ENCODE peak calls at places on chromosomes 5 and 9, in ten cellular contexts. One of them, this sample, is unnamed.

GRCh38 chr5:39462211-39462610 is 37.4 kb upstream of the DAB2 start:
- DNase-seq in stimulated activated CD8-positive, alpha-beta memory T cell treated with anti-CD3 and anti-CD28 coated beads, Interleukin-12 subunit alpha, Interleukin-12 subunit beta, amount 100 ng/mL, for 1 hour: no peak
- DNase-seq in NCI-H226: no peak
- DNase-seq in HT-29: no peak
- DNase-seq in fibroblast of lung: no peak
- DNase-seq in Right ventricle myocardium superior: no peak
- DNase-seq in activated gamma-delta T cell treated with anti-CD3 and anti-CD28 coated beads, Interleukin-2, amount 50 U/mL, for 16 hours: no peak
- DNase-seq in stimulated activated CD4-positive, alpha-beta T cell treated with anti-CD3 and anti-CD28 coated beads, Interleukin-12 subunit alpha, Interleukin-12 subunit beta, amount 100 ng/mL, for 4 hours: no peak
- DNase-seq in adrenal gland: no peak
- DNase-seq in activated T-cell treated with anti-CD3 and anti-CD28 coated beads for 4 hours: no peak
- DNase-seq in this sample: no peak

GRCh38 chr9:3700772-3701171 is 175.0 kb upstream of the RFX3 start:
- DNase-seq in stimulated activated CD4-positive, alpha-beta T cell treated with anti-CD3 and anti-CD28 coated beads, Interleukin-12 subunit alpha, Interleukin-12 subunit beta, amount 100 ng/mL, for 4 hours: no peak
- DNase-seq in Right ventricle myocardium superior: no peak
- DNase-seq in fibroblast of lung: no peak
- DNase-seq in activated gamma-delta T cell treated with anti-CD3 and anti-CD28 coated beads, Interleukin-2, amount 50 U/mL, for 16 hours: no peak
- DNase-seq in activated T-cell treated with anti-CD3 and anti-CD28 coated beads for 4 hours: no peak
- DNase-seq in NCI-H226: no peak
- DNase-seq in adrenal gland: no peak
- DNase-seq in HT-29: no peak
- DNase-seq in stimulated activated CD8-positive, alpha-beta memory T cell treated with anti-CD3 and anti-CD28 coated beads, Interleukin-12 subunit alpha, Interleukin-12 subunit beta, amount 100 ng/mL, for 1 hour: no peak
- DNase-seq in this sample: no peak

GRCh38 chr9:126217797-126218196 is 108.8 kb upstream of the MVB12B start:
- DNase-seq in activated gamma-delta T cell treated with anti-CD3 and anti-CD28 coated beads, Interleukin-2, amount 50 U/mL, for 16 hours: no peak
- DNase-seq in stimulated activated CD4-positive, alpha-beta T cell treated with anti-CD3 and anti-CD28 coated beads, Interleukin-12 subunit alpha, Interleukin-12 subunit beta, amount 100 ng/mL, for 4 hours: no peak
- DNase-seq in Right ventricle myocardium superior: no peak
- DNase-seq in fibroblast of lung: no peak
- DNase-seq in HT-29: no peak
- DNase-seq in stimulated activated CD8-positive, alpha-beta memory T cell treated with anti-CD3 and anti-CD28 coated beads, Interleukin-12 subunit alpha, Interleukin-12 subunit beta, amount 100 ng/mL, for 1 hour: no peak
- DNase-seq in adrenal gland: no peak
- DNase-seq in NCI-H226: no peak
- DNase-seq in activated T-cell treated with anti-CD3 and anti-CD28 coated beads for 4 hours: no peak
- DNase-seq in this sample: no peak

GRCh38 chr9:79220666-79221065 is 351.1 kb upstream of the TLE4 start:
- DNase-seq in NCI-H226: peak; percentile 52
- DNase-seq in HT-29: no peak
- DNase-seq in stimulated activated CD8-positive, alpha-beta memory T cell treated with anti-CD3 and anti-CD28 coated beads, Interleukin-12 subunit alpha, Interleukin-12 subunit beta, amount 100 ng/mL, for 1 hour: no peak
- DNase-seq in activated T-cell treated with anti-CD3 and anti-CD28 coated beads for 4 hours: no peak
- DNase-seq in activated gamma-delta T cell treated with anti-CD3 and anti-CD28 coated beads, Interleukin-2, amount 50 U/mL, for 16 hours: no peak
- DNase-seq in adrenal gland: no peak
- DNase-seq in Right ventricle myocardium superior: no peak
- DNase-seq in stimulated activated CD4-positive, alpha-beta T cell treated with anti-CD3 and anti-CD28 coated beads, Interleukin-12 subunit alpha, Interleukin-12 subunit beta, amount 100 ng/mL, for 4 hours: no peak
- DNase-seq in fibroblast of lung: peak; percentile 87
- DNase-seq in this sample: no peak

GRCh38 chr9:89418882-89419641 is 78.9 kb downstream of the SEMA4D start:
- DNase-seq in NCI-H226: no peak
- DNase-seq in activated T-cell treated with anti-CD3 and anti-CD28 coated beads for 4 hours: peak; percentile 63
- DNase-seq in HT-29: no peak
- DNase-seq in fibroblast of lung: no peak
- DNase-seq in Right ventricle myocardium superior: no peak
- DNase-seq in activated gamma-delta T cell treated with anti-CD3 and anti-CD28 coated beads, Interleukin-2, amount 50 U/mL, for 16 hours: peak; percentile 70
- DNase-seq in stimulated activated CD4-positive, alpha-beta T cell treated with anti-CD3 and anti-CD28 coated beads, Interleukin-12 subunit alpha, Interleukin-12 subunit beta, amount 100 ng/mL, for 4 hours: peak; percentile 54
- DNase-seq in adrenal gland: no peak
- DNase-seq in stimulated activated CD8-positive, alpha-beta memory T cell treated with anti-CD3 and anti-CD28 coated beads, Interleukin-12 subunit alpha, Interleukin-12 subunit beta, amount 100 ng/mL, for 1 hour: peak; percentile 61
- DNase-seq in this sample: no peak

GRCh38 chr5:88827997-88828396 is 55.0 kb downstream of the MEF2C start:
- DNase-seq in stimulated activated CD4-positive, alpha-beta T cell treated with anti-CD3 and anti-CD28 coated beads, Interleukin-12 subunit alpha, Interleukin-12 subunit beta, amount 100 ng/mL, for 4 hours: no peak
- DNase-seq in adrenal gland: no peak
- DNase-seq in fibroblast of lung: peak; percentile 33
- DNase-seq in stimulated activated CD8-positive, alpha-beta memory T cell treated with anti-CD3 and anti-CD28 coated beads, Interleukin-12 subunit alpha, Interleukin-12 subunit beta, amount 100 ng/mL, for 1 hour: no peak
- DNase-seq in activated T-cell treated with anti-CD3 and anti-CD28 coated beads for 4 hours: no peak
- DNase-seq in HT-29: peak; percentile 24
- DNase-seq in activated gamma-delta T cell treated with anti-CD3 and anti-CD28 coated beads, Interleukin-2, amount 50 U/mL, for 16 hours: no peak
- DNase-seq in Right ventricle myocardium superior: no peak
- DNase-seq in NCI-H226: no peak
- DNase-seq in this sample: no peak

GRCh38 chr9:69326261-69326660 is 1.2 kb downstream of the ENTREP1 start:
- DNase-seq in HT-29: no peak
- DNase-seq in NCI-H226: no peak
- DNase-seq in stimulated activated CD8-positive, alpha-beta memory T cell treated with anti-CD3 and anti-CD28 coated beads, Interleukin-12 subunit alpha, Interleukin-12 subunit beta, amount 100 ng/mL, for 1 hour: no peak
- DNase-seq in stimulated activated CD4-positive, alpha-beta T cell treated with anti-CD3 and anti-CD28 coated beads, Interleukin-12 subunit alpha, Interleukin-12 subunit beta, amount 100 ng/mL, for 4 hours: no peak
- DNase-seq in activated gamma-delta T cell treated with anti-CD3 and anti-CD28 coated beads, Interleukin-2, amount 50 U/mL, for 16 hours: no peak
- DNase-seq in fibroblast of lung: no peak
- DNase-seq in activated T-cell treated with anti-CD3 and anti-CD28 coated beads for 4 hours: no peak
- DNase-seq in Right ventricle myocardium superior: no peak
- DNase-seq in adrenal gland: peak; percentile 26
- DNase-seq in this sample: no peak

GRCh38 chr5:139117342-139117884 is 80.8 kb downstream of the SIL1 start:
- DNase-seq in stimulated activated CD8-positive, alpha-beta memory T cell treated with anti-CD3 and anti-CD28 coated beads, Interleukin-12 subunit alpha, Interleukin-12 subunit beta, amount 100 ng/mL, for 1 hour: no peak
- DNase-seq in fibroblast of lung: no peak
- DNase-seq in adrenal gland: no peak
- DNase-seq in activated gamma-delta T cell treated with anti-CD3 and anti-CD28 coated beads, Interleukin-2, amount 50 U/mL, for 16 hours: no peak
- DNase-seq in HT-29: no peak
- DNase-seq in NCI-H226: no peak
- DNase-seq in stimulated activated CD4-positive, alpha-beta T cell treated with anti-CD3 and anti-CD28 coated beads, Interleukin-12 subunit alpha, Interleukin-12 subunit beta, amount 100 ng/mL, for 4 hours: no peak
- DNase-seq in activated T-cell treated with anti-CD3 and anti-CD28 coated beads for 4 hours: no peak
- DNase-seq in Right ventricle myocardium superior: no peak
- DNase-seq in this sample: no peak

GRCh38 chr9:86763795-86764194 is 183.5 kb downstream of the GAS1 start:
- DNase-seq in stimulated activated CD8-positive, alpha-beta memory T cell treated with anti-CD3 and anti-CD28 coated beads, Interleukin-12 subunit alpha, Interleukin-12 subunit beta, amount 100 ng/mL, for 1 hour: no peak
- DNase-seq in NCI-H226: no peak
- DNase-seq in activated T-cell treated with anti-CD3 and anti-CD28 coated beads for 4 hours: no peak
- DNase-seq in HT-29: no peak
- DNase-seq in fibroblast of lung: no peak
- DNase-seq in stimulated activated CD4-positive, alpha-beta T cell treated with anti-CD3 and anti-CD28 coated beads, Interleukin-12 subunit alpha, Interleukin-12 subunit beta, amount 100 ng/mL, for 4 hours: no peak
- DNase-seq in activated gamma-delta T cell treated with anti-CD3 and anti-CD28 coated beads, Interleukin-2, amount 50 U/mL, for 16 hours: no peak
- DNase-seq in Right ventricle myocardium superior: no peak
- DNase-seq in adrenal gland: no peak
- DNase-seq in this sample: no peak

GRCh38 chr9:93625000-93625399 is 48.6 kb downstream of the PHF2 start:
- DNase-seq in activated T-cell treated with anti-CD3 and anti-CD28 coated beads for 4 hours: no peak
- DNase-seq in stimulated activated CD4-positive, alpha-beta T cell treated with anti-CD3 and anti-CD28 coated beads, Interleukin-12 subunit alpha, Interleukin-12 subunit beta, amount 100 ng/mL, for 4 hours: no peak
- DNase-seq in fibroblast of lung: no peak
- DNase-seq in Right ventricle myocardium superior: no peak
- DNase-seq in activated gamma-delta T cell treated with anti-CD3 and anti-CD28 coated beads, Interleukin-2, amount 50 U/mL, for 16 hours: no peak
- DNase-seq in NCI-H226: peak; percentile 29
- DNase-seq in adrenal gland: no peak
- DNase-seq in HT-29: no peak
- DNase-seq in stimulated activated CD8-positive, alpha-beta memory T cell treated with anti-CD3 and anti-CD28 coated beads, Interleukin-12 subunit alpha, Interleukin-12 subunit beta, amount 100 ng/mL, for 1 hour: no peak
- DNase-seq in this sample: no peak

GRCh38 chr9:128862401-128862851 is 19.3 kb downstream of the KYAT1 start:
- DNase-seq in Right ventricle myocardium superior: peak; percentile 53
- DNase-seq in NCI-H226: no peak
- DNase-seq in activated T-cell treated with anti-CD3 and anti-CD28 coated beads for 4 hours: no peak
- DNase-seq in activated gamma-delta T cell treated with anti-CD3 and anti-CD28 coated beads, Interleukin-2, amount 50 U/mL, for 16 hours: no peak
- DNase-seq in adrenal gland: no peak
- DNase-seq in fibroblast of lung: no peak
- DNase-seq in stimulated activated CD4-positive, alpha-beta T cell treated with anti-CD3 and anti-CD28 coated beads, Interleukin-12 subunit alpha, Interleukin-12 subunit beta, amount 100 ng/mL, for 4 hours: no peak
- DNase-seq in stimulated activated CD8-positive, alpha-beta memory T cell treated with anti-CD3 and anti-CD28 coated beads, Interleukin-12 subunit alpha, Interleukin-12 subunit beta, amount 100 ng/mL, for 1 hour: no peak
- DNase-seq in HT-29: no peak
- DNase-seq in this sample: no peak

GRCh38 chr5:9715891-9716335 is 85.8 kb upstream of the TAS2R1 start:
- DNase-seq in fibroblast of lung: peak; percentile 40
- DNase-seq in activated T-cell treated with anti-CD3 and anti-CD28 coated beads for 4 hours: no peak
- DNase-seq in HT-29: no peak
- DNase-seq in stimulated activated CD8-positive, alpha-beta memory T cell treated with anti-CD3 and anti-CD28 coated beads, Interleukin-12 subunit alpha, Interleukin-12 subunit beta, amount 100 ng/mL, for 1 hour: no peak
- DNase-seq in NCI-H226: no peak
- DNase-seq in stimulated activated CD4-positive, alpha-beta T cell treated with anti-CD3 and anti-CD28 coated beads, Interleukin-12 subunit alpha, Interleukin-12 subunit beta, amount 100 ng/mL, for 4 hours: no peak
- DNase-seq in activated gamma-delta T cell treated with anti-CD3 and anti-CD28 coated beads, Interleukin-2, amount 50 U/mL, for 16 hours: no peak
- DNase-seq in Right ventricle myocardium superior: no peak
- DNase-seq in adrenal gland: no peak
- DNase-seq in this sample: no peak

GRCh38 chr5:99088309-99088708 is 159.5 kb upstream of the CHD1 start:
- DNase-seq in NCI-H226: no peak
- DNase-seq in Right ventricle myocardium superior: no peak
- DNase-seq in stimulated activated CD8-positive, alpha-beta memory T cell treated with anti-CD3 and anti-CD28 coated beads, Interleukin-12 subunit alpha, Interleukin-12 subunit beta, amount 100 ng/mL, for 1 hour: no peak
- DNase-seq in activated T-cell treated with anti-CD3 and anti-CD28 coated beads for 4 hours: no peak
- DNase-seq in activated gamma-delta T cell treated with anti-CD3 and anti-CD28 coated beads, Interleukin-2, amount 50 U/mL, for 16 hours: no peak
- DNase-seq in adrenal gland: no peak
- DNase-seq in HT-29: no peak
- DNase-seq in stimulated activated CD4-positive, alpha-beta T cell treated with anti-CD3 and anti-CD28 coated beads, Interleukin-12 subunit alpha, Interleukin-12 subunit beta, amount 100 ng/mL, for 4 hours: no peak
- DNase-seq in fibroblast of lung: peak; percentile 50
- DNase-seq in this sample: no peak

GRCh38 chr9:110886832-110887231 is 151.4 kb downstream of the LPAR1 start:
- DNase-seq in stimulated activated CD8-positive, alpha-beta memory T cell treated with anti-CD3 and anti-CD28 coated beads, Interleukin-12 subunit alpha, Interleukin-12 subunit beta, amount 100 ng/mL, for 1 hour: no peak
- DNase-seq in adrenal gland: no peak
- DNase-seq in HT-29: no peak
- DNase-seq in fibroblast of lung: peak; percentile 19
- DNase-seq in activated T-cell treated with anti-CD3 and anti-CD28 coated beads for 4 hours: no peak
- DNase-seq in stimulated activated CD4-positive, alpha-beta T cell treated with anti-CD3 and anti-CD28 coated beads, Interleukin-12 subunit alpha, Interleukin-12 subunit beta, amount 100 ng/mL, for 4 hours: no peak
- DNase-seq in NCI-H226: no peak
- DNase-seq in activated gamma-delta T cell treated with anti-CD3 and anti-CD28 coated beads, Interleukin-2, amount 50 U/mL, for 16 hours: no peak
- DNase-seq in Right ventricle myocardium superior: no peak
- DNase-seq in this sample: no peak

GRCh38 chr9:107249131-107249533 is 33.9 kb upstream of the RAD23B start:
- DNase-seq in Right ventricle myocardium superior: no peak
- DNase-seq in adrenal gland: no peak
- DNase-seq in activated T-cell treated with anti-CD3 and anti-CD28 coated beads for 4 hours: no peak
- DNase-seq in fibroblast of lung: peak; percentile 31
- DNase-seq in stimulated activated CD4-positive, alpha-beta T cell treated with anti-CD3 and anti-CD28 coated beads, Interleukin-12 subunit alpha, Interleukin-12 subunit beta, amount 100 ng/mL, for 4 hours: no peak
- DNase-seq in activated gamma-delta T cell treated with anti-CD3 and anti-CD28 coated beads, Interleukin-2, amount 50 U/mL, for 16 hours: no peak
- DNase-seq in stimulated activated CD8-positive, alpha-beta memory T cell treated with anti-CD3 and anti-CD28 coated beads, Interleukin-12 subunit alpha, Interleukin-12 subunit beta, amount 100 ng/mL, for 1 hour: no peak
- DNase-seq in HT-29: no peak
- DNase-seq in NCI-H226: no peak
- DNase-seq in this sample: peak; percentile 20

GRCh38 chr9:95189230-95190098 is 128.0 kb downstream of the FANCC start:
- DNase-seq in HT-29: no peak
- DNase-seq in Right ventricle myocardium superior: no peak
- DNase-seq in NCI-H226: no peak
- DNase-seq in stimulated activated CD8-positive, alpha-beta memory T cell treated with anti-CD3 and anti-CD28 coated beads, Interleukin-12 subunit alpha, Interleukin-12 subunit beta, amount 100 ng/mL, for 1 hour: no peak
- DNase-seq in stimulated activated CD4-positive, alpha-beta T cell treated with anti-CD3 and anti-CD28 coated beads, Interleukin-12 subunit alpha, Interleukin-12 subunit beta, amount 100 ng/mL, for 4 hours: no peak
- DNase-seq in fibroblast of lung: peak; percentile 86
- DNase-seq in activated gamma-delta T cell treated with anti-CD3 and anti-CD28 coated beads, Interleukin-2, amount 50 U/mL, for 16 hours: no peak
- DNase-seq in adrenal gland: peak; percentile 35
- DNase-seq in activated T-cell treated with anti-CD3 and anti-CD28 coated beads for 4 hours: no peak
- DNase-seq in this sample: no peak

GRCh38 chr5:87300744-87301143 is 33.1 kb downstream of the RASA1 start:
- DNase-seq in activated gamma-delta T cell treated with anti-CD3 and anti-CD28 coated beads, Interleukin-2, amount 50 U/mL, for 16 hours: peak; percentile 19
- DNase-seq in adrenal gland: peak; percentile 70
- DNase-seq in fibroblast of lung: peak; percentile 96
- DNase-seq in NCI-H226: peak; percentile 95
- DNase-seq in stimulated activated CD4-positive, alpha-beta T cell treated with anti-CD3 and anti-CD28 coated beads, Interleukin-12 subunit alpha, Interleukin-12 subunit beta, amount 100 ng/mL, for 4 hours: peak; percentile 12
- DNase-seq in activated T-cell treated with anti-CD3 and anti-CD28 coated beads for 4 hours: peak; percentile 33
- DNase-seq in stimulated activated CD8-positive, alpha-beta memory T cell treated with anti-CD3 and anti-CD28 coated beads, Interleukin-12 subunit alpha, Interleukin-12 subunit beta, amount 100 ng/mL, for 1 hour: peak; percentile 7
- DNase-seq in HT-29: peak; percentile 57
- DNase-seq in Right ventricle myocardium superior: no peak
- DNase-seq in this sample: peak; percentile 69

GRCh38 chr9:127938298-127938690 is 640 bp upstream of the DPM2 start:
- DNase-seq in stimulated activated CD8-positive, alpha-beta memory T cell treated with anti-CD3 and anti-CD28 coated beads, Interleukin-12 subunit alpha, Interleukin-12 subunit beta, amount 100 ng/mL, for 1 hour: no peak
- DNase-seq in adrenal gland: peak; percentile 68
- DNase-seq in NCI-H226: no peak
- DNase-seq in activated T-cell treated with anti-CD3 and anti-CD28 coated beads for 4 hours: no peak
- DNase-seq in Right ventricle myocardium superior: no peak
- DNase-seq in fibroblast of lung: no peak
- DNase-seq in activated gamma-delta T cell treated with anti-CD3 and anti-CD28 coated beads, Interleukin-2, amount 50 U/mL, for 16 hours: no peak
- DNase-seq in stimulated activated CD4-positive, alpha-beta T cell treated with anti-CD3 and anti-CD28 coated beads, Interleukin-12 subunit alpha, Interleukin-12 subunit beta, amount 100 ng/mL, for 4 hours: no peak
- DNase-seq in HT-29: no peak
- DNase-seq in this sample: no peak

GRCh38 chr9:134221273-134222017 is 57.1 kb upstream of the RNU6ATAC start:
- DNase-seq in adrenal gland: no peak
- DNase-seq in activated T-cell treated with anti-CD3 and anti-CD28 coated beads for 4 hours: no peak
- DNase-seq in HT-29: no peak
- DNase-seq in stimulated activated CD8-positive, alpha-beta memory T cell treated with anti-CD3 and anti-CD28 coated beads, Interleukin-12 subunit alpha, Interleukin-12 subunit beta, amount 100 ng/mL, for 1 hour: no peak
- DNase-seq in activated gamma-delta T cell treated with anti-CD3 and anti-CD28 coated beads, Interleukin-2, amount 50 U/mL, for 16 hours: no peak
- DNase-seq in stimulated activated CD4-positive, alpha-beta T cell treated with anti-CD3 and anti-CD28 coated beads, Interleukin-12 subunit alpha, Interleukin-12 subunit beta, amount 100 ng/mL, for 4 hours: no peak
- DNase-seq in NCI-H226: no peak
- DNase-seq in fibroblast of lung: no peak
- DNase-seq in Right ventricle myocardium superior: peak; percentile 35
- DNase-seq in this sample: no peak

GRCh38 chr5:126117044-126117443 is 306.2 kb upstream of the GRAMD2B start:
- DNase-seq in NCI-H226: no peak
- DNase-seq in stimulated activated CD8-positive, alpha-beta memory T cell treated with anti-CD3 and anti-CD28 coated beads, Interleukin-12 subunit alpha, Interleukin-12 subunit beta, amount 100 ng/mL, for 1 hour: no peak
- DNase-seq in Right ventricle myocardium superior: no peak
- DNase-seq in fibroblast of lung: no peak
- DNase-seq in stimulated activated CD4-positive, alpha-beta T cell treated with anti-CD3 and anti-CD28 coated beads, Interleukin-12 subunit alpha, Interleukin-12 subunit beta, amount 100 ng/mL, for 4 hours: no peak
- DNase-seq in activated T-cell treated with anti-CD3 and anti-CD28 coated beads for 4 hours: no peak
- DNase-seq in adrenal gland: no peak
- DNase-seq in activated gamma-delta T cell treated with anti-CD3 and anti-CD28 coated beads, Interleukin-2, amount 50 U/mL, for 16 hours: no peak
- DNase-seq in HT-29: no peak
- DNase-seq in this sample: no peak

GRCh38 chr5:1315018-1315708 is 20.3 kb upstream of the TERT start:
- DNase-seq in fibroblast of lung: no peak
- DNase-seq in HT-29: no peak
- DNase-seq in Right ventricle myocardium superior: no peak
- DNase-seq in activated T-cell treated with anti-CD3 and anti-CD28 coated beads for 4 hours: no peak
- DNase-seq in activated gamma-delta T cell treated with anti-CD3 and anti-CD28 coated beads, Interleukin-2, amount 50 U/mL, for 16 hours: no peak
- DNase-seq in adrenal gland: no peak
- DNase-seq in NCI-H226: no peak
- DNase-seq in stimulated activated CD8-positive, alpha-beta memory T cell treated with anti-CD3 and anti-CD28 coated beads, Interleukin-12 subunit alpha, Interleukin-12 subunit beta, amount 100 ng/mL, for 1 hour: no peak
- DNase-seq in stimulated activated CD4-positive, alpha-beta T cell treated with anti-CD3 and anti-CD28 coated beads, Interleukin-12 subunit alpha, Interleukin-12 subunit beta, amount 100 ng/mL, for 4 hours: no peak
- DNase-seq in this sample: no peak

GRCh38 chr9:4572184-4572826 is 82.0 kb downstream of the SLC1A1 start:
- DNase-seq in fibroblast of lung: no peak
- DNase-seq in activated T-cell treated with anti-CD3 and anti-CD28 coated beads for 4 hours: no peak
- DNase-seq in stimulated activated CD4-positive, alpha-beta T cell treated with anti-CD3 and anti-CD28 coated beads, Interleukin-12 subunit alpha, Interleukin-12 subunit beta, amount 100 ng/mL, for 4 hours: no peak
- DNase-seq in NCI-H226: no peak
- DNase-seq in HT-29: no peak
- DNase-seq in stimulated activated CD8-positive, alpha-beta memory T cell treated with anti-CD3 and anti-CD28 coated beads, Interleukin-12 subunit alpha, Interleukin-12 subunit beta, amount 100 ng/mL, for 1 hour: no peak
- DNase-seq in Right ventricle myocardium superior: no peak
- DNase-seq in activated gamma-delta T cell treated with anti-CD3 and anti-CD28 coated beads, Interleukin-2, amount 50 U/mL, for 16 hours: no peak
- DNase-seq in adrenal gland: no peak
- DNase-seq in this sample: no peak

GRCh38 chr5:142977363-142978051 is 207.3 kb downstream of the ARHGAP26 start:
- DNase-seq in NCI-H226: peak; percentile 99
- DNase-seq in stimulated activated CD4-positive, alpha-beta T cell treated with anti-CD3 and anti-CD28 coated beads, Interleukin-12 subunit alpha, Interleukin-12 subunit beta, amount 100 ng/mL, for 4 hours: no peak
- DNase-seq in adrenal gland: no peak
- DNase-seq in fibroblast of lung: peak; percentile 97
- DNase-seq in activated gamma-delta T cell treated with anti-CD3 and anti-CD28 coated beads, Interleukin-2, amount 50 U/mL, for 16 hours: peak; percentile 45
- DNase-seq in HT-29: peak; percentile 68
- DNase-seq in activated T-cell treated with anti-CD3 and anti-CD28 coated beads for 4 hours: peak; percentile 19
- DNase-seq in Right ventricle myocardium superior: no peak
- DNase-seq in stimulated activated CD8-positive, alpha-beta memory T cell treated with anti-CD3 and anti-CD28 coated beads, Interleukin-12 subunit alpha, Interleukin-12 subunit beta, amount 100 ng/mL, for 1 hour: peak; percentile 40
- DNase-seq in this sample: no peak

GRCh38 chr9:85741112-85741874 is 461 bp downstream of the AGTPBP1 start:
- DNase-seq in NCI-H226: no peak
- DNase-seq in activated gamma-delta T cell treated with anti-CD3 and anti-CD28 coated beads, Interleukin-2, amount 50 U/mL, for 16 hours: peak; percentile 44
- DNase-seq in activated T-cell treated with anti-CD3 and anti-CD28 coated beads for 4 hours: peak; percentile 36
- DNase-seq in adrenal gland: peak; percentile 35
- DNase-seq in HT-29: peak; percentile 54
- DNase-seq in stimulated activated CD4-positive, alpha-beta T cell treated with anti-CD3 and anti-CD28 coated beads, Interleukin-12 subunit alpha, Interleukin-12 subunit beta, amount 100 ng/mL, for 4 hours: peak; percentile 41
- DNase-seq in fibroblast of lung: peak; percentile 23
- DNase-seq in Right ventricle myocardium superior: peak; percentile 60
- DNase-seq in stimulated activated CD8-positive, alpha-beta memory T cell treated with anti-CD3 and anti-CD28 coated beads, Interleukin-12 subunit alpha, Interleukin-12 subunit beta, amount 100 ng/mL, for 1 hour: peak; percentile 25
- DNase-seq in this sample: no peak

GRCh38 chr5:124841829-124842712 is 95.6 kb upstream of the ZNF608 start:
- DNase-seq in NCI-H226: peak; percentile 13
- DNase-seq in adrenal gland: no peak
- DNase-seq in activated T-cell treated with anti-CD3 and anti-CD28 coated beads for 4 hours: no peak
- DNase-seq in HT-29: no peak
- DNase-seq in stimulated activated CD8-positive, alpha-beta memory T cell treated with anti-CD3 and anti-CD28 coated beads, Interleukin-12 subunit alpha, Interleukin-12 subunit beta, amount 100 ng/mL, for 1 hour: no peak
- DNase-seq in stimulated activated CD4-positive, alpha-beta T cell treated with anti-CD3 and anti-CD28 coated beads, Interleukin-12 subunit alpha, Interleukin-12 subunit beta, amount 100 ng/mL, for 4 hours: no peak
- DNase-seq in activated gamma-delta T cell treated with anti-CD3 and anti-CD28 coated beads, Interleukin-2, amount 50 U/mL, for 16 hours: no peak
- DNase-seq in fibroblast of lung: peak; percentile 25
- DNase-seq in Right ventricle myocardium superior: peak; percentile 50
- DNase-seq in this sample: no peak

GRCh38 chr5:160398806-160399205 is 1.0 kb downstream of the FAM200C start:
- DNase-seq in stimulated activated CD8-positive, alpha-beta memory T cell treated with anti-CD3 and anti-CD28 coated beads, Interleukin-12 subunit alpha, Interleukin-12 subunit beta, amount 100 ng/mL, for 1 hour: no peak
- DNase-seq in stimulated activated CD4-positive, alpha-beta T cell treated with anti-CD3 and anti-CD28 coated beads, Interleukin-12 subunit alpha, Interleukin-12 subunit beta, amount 100 ng/mL, for 4 hours: no peak
- DNase-seq in NCI-H226: no peak
- DNase-seq in adrenal gland: no peak
- DNase-seq in fibroblast of lung: peak; percentile 74
- DNase-seq in Right ventricle myocardium superior: no peak
- DNase-seq in HT-29: no peak
- DNase-seq in activated gamma-delta T cell treated with anti-CD3 and anti-CD28 coated beads, Interleukin-2, amount 50 U/mL, for 16 hours: no peak
- DNase-seq in activated T-cell treated with anti-CD3 and anti-CD28 coated beads for 4 hours: no peak
- DNase-seq in this sample: no peak

GRCh38 chr5:116626272-116626723 is 51.7 kb upstream of the SEMA6A start:
- DNase-seq in activated gamma-delta T cell treated with anti-CD3 and anti-CD28 coated beads, Interleukin-2, amount 50 U/mL, for 16 hours: no peak
- DNase-seq in NCI-H226: no peak
- DNase-seq in activated T-cell treated with anti-CD3 and anti-CD28 coated beads for 4 hours: no peak
- DNase-seq in adrenal gland: peak; percentile 84
- DNase-seq in fibroblast of lung: peak; percentile 55
- DNase-seq in stimulated activated CD4-positive, alpha-beta T cell treated with anti-CD3 and anti-CD28 coated beads, Interleukin-12 subunit alpha, Interleukin-12 subunit beta, amount 100 ng/mL, for 4 hours: no peak
- DNase-seq in stimulated activated CD8-positive, alpha-beta memory T cell treated with anti-CD3 and anti-CD28 coated beads, Interleukin-12 subunit alpha, Interleukin-12 subunit beta, amount 100 ng/mL, for 1 hour: no peak
- DNase-seq in Right ventricle myocardium superior: peak; percentile 73
- DNase-seq in HT-29: no peak
- DNase-seq in this sample: peak; percentile 79

GRCh38 chr9:35903049-35903448 is 3.0 kb upstream of the HRCT1 start:
- DNase-seq in fibroblast of lung: peak; percentile 54
- DNase-seq in adrenal gland: no peak
- DNase-seq in activated T-cell treated with anti-CD3 and anti-CD28 coated beads for 4 hours: peak; percentile 38
- DNase-seq in Right ventricle myocardium superior: no peak
- DNase-seq in HT-29: peak; percentile 89
- DNase-seq in activated gamma-delta T cell treated with anti-CD3 and anti-CD28 coated beads, Interleukin-2, amount 50 U/mL, for 16 hours: peak; percentile 21
- DNase-seq in NCI-H226: no peak
- DNase-seq in stimulated activated CD8-positive, alpha-beta memory T cell treated with anti-CD3 and anti-CD28 coated beads, Interleukin-12 subunit alpha, Interleukin-12 subunit beta, amount 100 ng/mL, for 1 hour: peak; percentile 12
- DNase-seq in stimulated activated CD4-positive, alpha-beta T cell treated with anti-CD3 and anti-CD28 coated beads, Interleukin-12 subunit alpha, Interleukin-12 subunit beta, amount 100 ng/mL, for 4 hours: no peak
- DNase-seq in this sample: peak; percentile 39

This sample was measured in Calu3.